ENCODE peak calls at places on chromosomes 11 and 22, in nine cellular contexts. H, Z, G, L, C, F, Q, X and A are unnamed samples.

GRCh38 chr11:64150051-64150450 is 15.9 kb downstream of the MACROD1 start:
- DNase-seq in Z (no peak), L (no peak), C (no peak), F (no peak), Q (no peak), X (no peak), G (no peak), H (no peak), A (no peak)

GRCh38 chr22:31248138-31248745 is 36.1 kb downstream of the LIMK2 start:
- DNase-seq in H (peak), Q (no peak), G (peak), F (peak), C (no peak), Z (peak), L (peak), X (peak), A (peak)

GRCh38 chr22:20115691-20116375 is at the start of gene RANBP1:
- DNase-seq in F (no peak), X (no peak), G (no peak), H (no peak), Q (no peak), C (no peak), L (no peak), Z (no peak), A (peak)

GRCh38 chr11:35588627-35589026 is 29.6 kb upstream of the FJX1 start:
- DNase-seq in C (no peak), H (no peak), Q (no peak), G (no peak), Z (peak), F (no peak), L (no peak), X (no peak), A (no peak)

GRCh38 chr22:27791494-27792241 is 9.9 kb downstream of the MN1 start:
- DNase-seq in X (no peak), C (no peak), F (no peak), G (no peak), L (no peak), Q (no peak), H (no peak), Z (no peak), A (no peak)

GRCh38 chr22:46323126-46323525 is 12.4 kb upstream of the TRMU start:
- DNase-seq in G (no peak), Z (no peak), Q (no peak), L (no peak), X (no peak), C (no peak), F (no peak), H (no peak), A (no peak)

GRCh38 chr11:63478896-63479295 is 12.1 kb downstream of the PLAAT5 start:
- DNase-seq in Z (peak), G (peak), Q (peak), X (peak), F (peak), H (peak), C (peak), L (peak), A (peak)

GRCh38 chr22:47724751-47725150 is 962.3 kb downstream of the TBC1D22A start:
- DNase-seq in L (no peak), C (no peak), X (no peak), F (no peak), Q (no peak), H (no peak), Z (no peak), G (no peak), A (no peak)

GRCh38 chr11:38460901-38461300 is 1862.9 kb upstream of the RAG2 start:
- DNase-seq in X (no peak), C (no peak), Q (no peak), G (peak), Z (peak), L (no peak), F (peak), H (no peak), A (peak)

GRCh38 chr11:6637871-6638270 is 17.7 kb downstream of the DCHS1 start:
- DNase-seq in Q (no peak), C (no peak), L (no peak), G (no peak), H (no peak), Z (peak), F (no peak), X (no peak), A (no peak)

GRCh38 chr11:25293166-25293565 is 796.3 kb downstream of the LUZP2 start:
- DNase-seq in H (no peak), C (no peak), F (no peak), G (no peak), L (no peak), X (no peak), Z (no peak), Q (no peak), A (no peak)

GRCh38 chr11:69314555-69314954 is 20.6 kb downstream of the MYEOV start:
- DNase-seq in G (no peak), X (no peak), H (no peak), F (no peak), Z (no peak), Q (no peak), L (no peak), C (no peak), A (no peak)

GRCh38 chr11:12249590-12250260 is 127.6 kb upstream of the PARVA start:
- DNase-seq in L (no peak), Q (peak), G (peak), H (no peak), C (no peak), Z (no peak), F (no peak), X (no peak), A (no peak)

GRCh38 chr22:43821606-43822425 is 9.7 kb upstream of the EFCAB6 start:
- DNase-seq in Z (no peak), L (no peak), F (no peak), C (no peak), Q (no peak), H (no peak), X (no peak), G (no peak), A (no peak)

GRCh38 chr11:75406338-75406777 is 7.0 kb downstream of the RPS3 start:
- DNase-seq in C (no peak), Z (peak), H (no peak), X (no peak), L (no peak), G (no peak), Q (no peak), F (no peak), A (no peak)

GRCh38 chr22:29387921-29388758 is at the start of gene AP1B1:
- DNase-seq in F (peak), H (peak), X (peak), Q (peak), C (peak), G (peak), L (peak), Z (peak), A (peak)

GRCh38 chr22:30325724-30326703 is 727 bp downstream of the TBC1D10A start:
- DNase-seq in G (peak), X (no peak), F (no peak), Q (no peak), L (peak), H (no peak), Z (no peak), C (no peak), A (peak)

GRCh38 chr11:31608995-31609394 is 99.4 kb downstream of the ELP4 start:
- DNase-seq in X (no peak), Q (no peak), G (no peak), F (no peak), Z (no peak), C (no peak), L (no peak), H (no peak), A (no peak)

GRCh38 chr11:61514050-61514917 is 5.7 kb downstream of the LRRC10B start:
- DNase-seq in X (no peak), G (no peak), Z (no peak), Q (no peak), C (no peak), F (no peak), L (no peak), H (no peak), A (peak)

GRCh38 chr11:79021601-79022000 is 419.2 kb downstream of the TENM4 start:
- DNase-seq in F (no peak), C (no peak), Q (no peak), G (no peak), X (no peak), L (no peak), H (no peak), Z (no peak), A (no peak)

GRCh38 chr11:69004411-69005182 is 8.4 kb downstream of the MRGPRF start:
- DNase-seq in X (no peak), C (no peak), F (no peak), Q (no peak), H (no peak), Z (no peak), G (no peak), L (no peak), A (no peak)

GRCh38 chr11:70244698-70245097 is 25.8 kb upstream of the PPFIA1 start:
- DNase-seq in G (no peak), Z (peak), H (no peak), L (no peak), C (no peak), F (peak), Q (no peak), X (no peak), A (no peak)

GRCh38 chr11:4891996-4892640 is 10.4 kb downstream of the OR51T1 start:
- DNase-seq in Z (peak), Q (no peak), L (no peak), G (no peak), X (no peak), C (no peak), H (no peak), F (peak), A (peak)

GRCh38 chr22:23909258-23909898 is 15.2 kb downstream of the MIF start:
- DNase-seq in Z (no peak), F (no peak), C (no peak), X (no peak), L (no peak), G (no peak), Q (no peak), H (no peak), A (no peak)

GRCh38 chr11:97743205-97743742 is 1277.5 kb upstream of the CNTN5 start:
- DNase-seq in Z (peak), F (peak), H (no peak), L (no peak), C (no peak), G (no peak), Q (no peak), X (no peak), A (no peak)

GRCh38 chr11:118623291-118623655 is 15.9 kb downstream of the PHLDB1 start:
- DNase-seq in H (no peak), Z (peak), L (no peak), F (no peak), X (no peak), Q (peak), G (no peak), C (no peak), A (no peak)

GRCh38 chr11:61911701-61912529 is 5.5 kb downstream of the RAB3IL1 start:
- DNase-seq in X (no peak), Z (no peak), G (no peak), H (no peak), Q (no peak), F (no peak), L (no peak), C (no peak), A (no peak)

GRCh38 chr11:20103281-20103680 is 57.0 kb downstream of the DBX1 start:
- DNase-seq in X (no peak), Z (no peak), G (no peak), L (no peak), H (no peak), C (no peak), Q (no peak), F (no peak), A (no peak)

GRCh38 chr11:283405-284080 is 5.3 kb downstream of the NLRP6 start:
- DNase-seq in X (no peak), G (no peak), F (no peak), Z (no peak), C (no peak), Q (no peak), L (no peak), H (no peak), A (no peak)

GRCh38 chr22:37940698-37941376 is 12.6 kb downstream of the C22orf23 start:
- DNase-seq in X (no peak), H (no peak), Z (no peak), G (peak), F (peak), Q (no peak), L (no peak), C (no peak), A (peak)

GRCh38 chr22:49765951-49766350 is 61.7 kb downstream of the BRD1 start:
- DNase-seq in F (no peak), G (no peak), X (no peak), C (no peak), H (no peak), Z (no peak), L (no peak), Q (no peak), A (no peak)

GRCh38 chr11:76859708-76860233 is 947 bp upstream of the ACER3 start:
- DNase-seq in Z (no peak), G (no peak), C (no peak), F (no peak), H (no peak), X (no peak), L (no peak), Q (no peak), A (peak)

GRCh38 chr11:65576867-65577755 is 1.3 kb downstream of the EHBP1L1 start:
- DNase-seq in L (no peak), F (no peak), Z (peak), C (peak), X (no peak), H (peak), Q (no peak), G (no peak), A (no peak)

GRCh38 chr11:58621586-58622262 is 741 bp upstream of the CNTF start:
- DNase-seq in Q (no peak), X (no peak), F (no peak), C (no peak), H (peak), G (no peak), L (no peak), Z (no peak), A (no peak)